ENCODE peak calls at places on chromosomes 13 and 19, in six cellular contexts. G, P, O, R, Q and I are unnamed samples.

GRCh38 chr13:111597041-111598017 is 276.9 kb downstream of the TEX29 start:
- DNase-seq in P (no peak), R (no peak), Q (no peak), O (no peak), G (no peak), I (no peak)

GRCh38 chr13:51955841-51956603 is 55.2 kb downstream of the ATP7B start:
- DNase-seq in R (no peak), Q (no peak), O (no peak), G (no peak), P (no peak), I (no peak)

GRCh38 chr19:47097396-47098217 is 16.0 kb downstream of the ZC3H4 start:
- DNase-seq in P (no peak), O (no peak), R (no peak), G (no peak), Q (no peak), I (peak)

GRCh38 chr19:15468675-15469512 is 4.5 kb upstream of the RASAL3 start:
- DNase-seq in P (no peak), G (no peak), R (no peak), O (no peak), Q (no peak), I (no peak)

GRCh38 chr19:14561832-14562351 is 10.0 kb downstream of the NDUFB7 start:
- DNase-seq in R (no peak), Q (peak), O (no peak), P (no peak), G (peak), I (no peak)

GRCh38 chr13:45847554-45848224 is 3.9 kb downstream of the SIAH3 start:
- DNase-seq in G (peak), O (no peak), R (no peak), Q (peak), P (no peak), I (no peak)

GRCh38 chr19:45591004-45591637 is 6.5 kb upstream of the OPA3 start:
- DNase-seq in R (peak), Q (peak), G (no peak), O (no peak), P (no peak), I (no peak)

GRCh38 chr13:41456768-41457588 is at the start of gene RGCC:
- DNase-seq in Q (peak), R (peak), P (peak), O (peak), G (no peak), I (peak)

GRCh38 chr13:40984670-40985366 is 34.3 kb downstream of the ELF1 start:
- DNase-seq in G (peak), Q (no peak), O (no peak), R (no peak), P (no peak), I (no peak)

GRCh38 chr13:106382569-106382968 is 152.9 kb downstream of the EFNB2 start:
- DNase-seq in R (no peak), O (no peak), P (no peak), Q (no peak), G (no peak), I (no peak)

GRCh38 chr13:86591862-86592261 is 792.6 kb upstream of the SLITRK6 start:
- DNase-seq in Q (no peak), O (no peak), G (no peak), R (no peak), P (no peak), I (no peak)

GRCh38 chr19:35124098-35125060 is 8.8 kb downstream of the FXYD3 start:
- DNase-seq in P (peak), Q (peak), G (peak), O (peak), R (no peak), I (no peak)

GRCh38 chr13:44128522-44128921 is 245.1 kb upstream of the SERP2 start:
- DNase-seq in R (no peak), O (no peak), P (no peak), Q (peak), G (peak), I (no peak)

GRCh38 chr19:37931941-37932655 is 25.1 kb downstream of the SIPA1L3 start:
- DNase-seq in R (peak), Q (no peak), G (peak), O (no peak), P (peak), I (no peak)

GRCh38 chr19:38062959-38063786 is 156.2 kb downstream of the SIPA1L3 start:
- DNase-seq in O (no peak), Q (no peak), G (peak), P (no peak), R (peak), I (no peak)

GRCh38 chr13:60267498-60268202 is 103.9 kb upstream of the DIAPH3 start:
- DNase-seq in O (no peak), Q (peak), R (no peak), G (no peak), P (no peak), I (no peak)

GRCh38 chr13:113489549-113490495 is 689 bp downstream of the DCUN1D2 start:
- DNase-seq in O (no peak), G (peak), Q (peak), R (no peak), P (no peak), I (no peak)

GRCh38 chr19:17686592-17687042 is 1.5 kb downstream of the UNC13A start:
- DNase-seq in O (no peak), R (no peak), Q (peak), G (no peak), P (no peak), I (peak)